ENCODE peak calls at places on chromosomes 6 and 20, in seven cellular contexts. One of them, this sample, is unnamed.

GRCh38 chr6:73375216-73375615 is 5.5 kb upstream of the OOEP start:
- DNase-seq in colonic mucosa: no peak
- DNase-seq in HFF-Myc: no peak
- DNase-seq in right lobe of liver: no peak
- DNase-seq in astrocyte: no peak
- DNase-seq in RWPE2: no peak
- DNase-seq in body of pancreas: no peak
- DNase-seq in this sample: no peak

GRCh38 chr20:11917663-11918062 is at the start of gene BTBD3:
- DNase-seq in colonic mucosa: peak
- DNase-seq in HFF-Myc: peak
- DNase-seq in right lobe of liver: peak
- DNase-seq in astrocyte: peak
- DNase-seq in RWPE2: no peak
- DNase-seq in body of pancreas: peak
- DNase-seq in this sample: peak

GRCh38 chr6:29755295-29755871 is 32.1 kb downstream of the HLA-F start:
- DNase-seq in colonic mucosa: no peak
- DNase-seq in HFF-Myc: no peak
- DNase-seq in right lobe of liver: no peak
- DNase-seq in astrocyte: no peak
- DNase-seq in RWPE2: no peak
- DNase-seq in body of pancreas: no peak
- DNase-seq in this sample: no peak

GRCh38 chr6:156647440-156647839 is 129.7 kb upstream of the ARID1B start:
- DNase-seq in colonic mucosa: no peak
- DNase-seq in HFF-Myc: no peak
- DNase-seq in right lobe of liver: no peak
- DNase-seq in astrocyte: no peak
- DNase-seq in RWPE2: no peak
- DNase-seq in body of pancreas: no peak
- DNase-seq in this sample: no peak

GRCh38 chr6:26020983-26021349 is 58.4 kb downstream of the TRIM38 start:
- DNase-seq in colonic mucosa: peak
- DNase-seq in HFF-Myc: no peak
- DNase-seq in right lobe of liver: peak
- DNase-seq in astrocyte: peak
- DNase-seq in RWPE2: peak
- DNase-seq in body of pancreas: peak
- DNase-seq in this sample: peak

GRCh38 chr20:57881466-57882405 is 171.9 kb upstream of the PMEPA1 start:
- DNase-seq in colonic mucosa: peak
- DNase-seq in HFF-Myc: peak
- DNase-seq in right lobe of liver: no peak
- DNase-seq in astrocyte: no peak
- DNase-seq in RWPE2: no peak
- DNase-seq in body of pancreas: no peak
- DNase-seq in this sample: no peak

GRCh38 chr20:48384147-48384818 is 443.5 kb downstream of the PREX1 start:
- DNase-seq in colonic mucosa: peak
- DNase-seq in HFF-Myc: no peak
- DNase-seq in right lobe of liver: no peak
- DNase-seq in astrocyte: no peak
- DNase-seq in RWPE2: no peak
- DNase-seq in body of pancreas: no peak
- DNase-seq in this sample: no peak

GRCh38 chr6:105135907-105136432 is 43.8 kb downstream of the POPDC3 start:
- DNase-seq in colonic mucosa: no peak
- DNase-seq in HFF-Myc: no peak
- DNase-seq in right lobe of liver: no peak
- DNase-seq in astrocyte: peak
- DNase-seq in RWPE2: no peak
- DNase-seq in body of pancreas: no peak
- DNase-seq in this sample: peak

GRCh38 chr20:3696745-3697587 is 15.2 kb upstream of the ADAM33 start:
- DNase-seq in colonic mucosa: no peak
- DNase-seq in HFF-Myc: no peak
- DNase-seq in right lobe of liver: no peak
- DNase-seq in astrocyte: no peak
- DNase-seq in RWPE2: no peak
- DNase-seq in body of pancreas: no peak
- DNase-seq in this sample: no peak

GRCh38 chr20:8545212-8545611 is 413.1 kb downstream of the PLCB1 start:
- DNase-seq in colonic mucosa: no peak
- DNase-seq in HFF-Myc: peak
- DNase-seq in right lobe of liver: no peak
- DNase-seq in astrocyte: peak
- DNase-seq in RWPE2: no peak
- DNase-seq in body of pancreas: no peak
- DNase-seq in this sample: peak

GRCh38 chr20:50610212-50610718 is 81.1 kb downstream of the RIPOR3 start:
- DNase-seq in colonic mucosa: no peak
- DNase-seq in HFF-Myc: no peak
- DNase-seq in right lobe of liver: no peak
- DNase-seq in astrocyte: no peak
- DNase-seq in RWPE2: no peak
- DNase-seq in body of pancreas: no peak
- DNase-seq in this sample: no peak
- TF ChIP-seq CTCF in colonic mucosa: no peak
- TF ChIP-seq CTCF in HFF-Myc: no peak
- TF ChIP-seq CTCF in right lobe of liver: peak
- TF ChIP-seq CTCF in astrocyte: no peak
- TF ChIP-seq CTCF in RWPE2: peak
- TF ChIP-seq CTCF in body of pancreas: no peak
- TF ChIP-seq CTCF in this sample: peak

DNA sequence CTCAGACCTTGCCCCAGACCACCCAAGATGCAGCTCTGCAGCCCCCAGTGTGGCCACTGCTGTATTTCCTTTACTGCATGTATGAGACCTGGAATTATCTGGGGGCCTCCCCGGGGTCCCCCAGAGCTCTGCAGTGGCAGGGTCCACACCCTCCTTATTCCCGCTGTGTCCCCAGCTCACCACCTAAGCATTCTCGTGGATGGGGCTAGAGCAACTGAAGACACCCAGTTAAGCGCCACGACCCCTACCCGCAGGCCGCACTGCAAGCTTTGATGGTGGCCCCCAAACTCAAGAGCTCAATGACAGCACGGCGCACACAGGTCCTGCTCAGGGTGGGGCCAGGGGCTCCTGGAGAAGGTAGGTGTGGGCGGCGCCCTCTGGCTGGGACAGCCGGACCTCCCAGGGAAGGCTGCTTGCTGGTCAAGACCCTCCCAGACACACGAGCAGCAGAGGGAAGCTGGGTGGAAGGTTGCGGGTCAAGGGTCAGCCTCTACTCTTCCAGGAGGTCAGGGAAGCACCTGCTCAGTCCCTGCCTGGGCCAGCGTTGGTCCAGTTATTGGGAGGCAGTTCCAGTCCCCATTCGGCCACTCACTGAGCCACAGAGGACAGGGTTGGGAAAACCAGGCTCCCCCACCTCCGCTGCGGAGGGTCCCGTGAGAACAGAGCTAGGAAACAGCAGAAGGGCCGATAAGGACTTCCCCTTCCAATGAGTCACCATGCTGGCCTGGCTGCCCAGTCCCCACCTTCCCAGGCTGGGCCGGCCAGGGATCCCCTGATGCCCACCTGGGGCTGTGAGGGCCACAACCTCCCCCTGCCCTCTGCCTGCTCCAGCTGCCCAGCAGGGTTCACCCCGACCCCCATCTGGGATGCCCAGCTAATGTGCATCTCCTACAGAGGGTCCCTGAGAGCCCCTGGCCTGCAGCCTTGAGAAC is 2.9 kb downstream of the LAMA5 start:
- DNase-seq in colonic mucosa: no peak
- DNase-seq in HFF-Myc: no peak
- DNase-seq in right lobe of liver: peak
- DNase-seq in astrocyte: no peak
- DNase-seq in RWPE2: peak
- DNase-seq in body of pancreas: peak
- DNase-seq in this sample: peak
- H3K4me3 ChIP-seq in colonic mucosa: no peak
- H3K4me3 ChIP-seq in HFF-Myc: no peak
- H3K4me3 ChIP-seq in right lobe of liver: no peak
- H3K4me3 ChIP-seq in astrocyte: no peak
- H3K4me3 ChIP-seq in RWPE2: peak
- H3K4me3 ChIP-seq in body of pancreas: no peak
- H3K4me3 ChIP-seq in this sample: no peak

GRCh38 chr6:4313044-4313686 is 177.8 kb upstream of the ECI2 start:
- DNase-seq in colonic mucosa: peak
- DNase-seq in HFF-Myc: peak
- DNase-seq in right lobe of liver: no peak
- DNase-seq in astrocyte: peak
- DNase-seq in RWPE2: peak
- DNase-seq in body of pancreas: peak
- DNase-seq in this sample: peak
- TF ChIP-seq CTCF in colonic mucosa: peak
- TF ChIP-seq CTCF in HFF-Myc: peak
- TF ChIP-seq CTCF in right lobe of liver: no peak
- TF ChIP-seq CTCF in astrocyte: peak
- TF ChIP-seq CTCF in RWPE2: peak
- TF ChIP-seq CTCF in body of pancreas: peak
- TF ChIP-seq CTCF in this sample: peak

DNA sequence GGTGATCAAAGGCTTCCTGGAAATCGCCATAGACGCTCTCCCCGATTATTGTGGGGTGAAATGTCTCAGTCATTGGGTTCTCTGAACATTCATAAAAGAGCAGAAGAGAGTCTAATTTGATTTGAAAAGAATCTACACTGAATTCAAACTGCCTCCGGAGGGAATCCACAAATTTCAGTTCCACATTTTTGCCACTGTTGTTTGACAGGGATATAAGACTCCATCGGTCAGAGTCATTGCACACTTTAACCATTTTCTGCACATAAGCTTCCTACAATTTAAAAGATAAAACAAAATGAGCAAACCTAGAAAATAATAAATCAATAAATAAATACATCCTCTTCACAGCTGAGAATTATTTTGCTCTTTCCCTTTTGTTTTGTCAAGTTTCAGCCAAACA is 2.3 kb downstream of the TENT5A start:
- DNase-seq in colonic mucosa: no peak
- DNase-seq in HFF-Myc: no peak
- DNase-seq in right lobe of liver: no peak
- DNase-seq in astrocyte: no peak
- DNase-seq in RWPE2: no peak
- DNase-seq in body of pancreas: no peak
- DNase-seq in this sample: no peak
- H3K4me3 ChIP-seq in colonic mucosa: peak
- H3K4me3 ChIP-seq in HFF-Myc: peak
- H3K4me3 ChIP-seq in right lobe of liver: peak
- H3K4me3 ChIP-seq in astrocyte: peak
- H3K4me3 ChIP-seq in RWPE2: peak
- H3K4me3 ChIP-seq in body of pancreas: peak
- H3K4me3 ChIP-seq in this sample: peak

DNA sequence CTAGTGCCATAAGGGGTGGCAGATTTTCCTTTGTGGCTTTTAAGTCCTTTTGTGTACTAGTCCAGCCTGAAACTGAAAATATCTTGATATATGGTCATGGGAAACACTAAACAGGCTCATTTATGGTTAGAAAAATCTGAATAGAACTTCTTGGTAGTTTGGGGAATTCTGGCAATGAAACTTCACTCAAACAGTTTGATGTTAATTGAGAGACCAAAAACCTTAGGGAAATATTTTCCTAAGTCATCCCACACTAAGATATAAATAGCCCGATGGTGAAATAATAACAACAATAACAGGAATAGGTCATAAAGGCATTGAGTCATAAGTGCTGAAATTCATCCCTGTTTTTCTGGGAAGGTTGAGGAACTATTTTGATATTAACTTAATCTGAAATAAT is 146.2 kb upstream of the SMLR1 start:
- DNase-seq in colonic mucosa: no peak
- DNase-seq in HFF-Myc: peak
- DNase-seq in right lobe of liver: no peak
- DNase-seq in astrocyte: peak
- DNase-seq in RWPE2: no peak
- DNase-seq in body of pancreas: no peak
- DNase-seq in this sample: peak
- TF ChIP-seq CTCF in colonic mucosa: no peak
- TF ChIP-seq CTCF in HFF-Myc: no peak
- TF ChIP-seq CTCF in right lobe of liver: no peak
- TF ChIP-seq CTCF in astrocyte: no peak
- TF ChIP-seq CTCF in RWPE2: no peak
- TF ChIP-seq CTCF in body of pancreas: no peak
- TF ChIP-seq CTCF in this sample: no peak

GRCh38 chr6:35148167-35148741 is 7.1 kb upstream of the TCP11 start:
- DNase-seq in colonic mucosa: no peak
- DNase-seq in HFF-Myc: peak
- DNase-seq in right lobe of liver: no peak
- DNase-seq in astrocyte: peak
- DNase-seq in RWPE2: no peak
- DNase-seq in body of pancreas: no peak
- DNase-seq in this sample: peak
- H3K4me3 ChIP-seq in colonic mucosa: no peak
- H3K4me3 ChIP-seq in HFF-Myc: no peak
- H3K4me3 ChIP-seq in right lobe of liver: no peak
- H3K4me3 ChIP-seq in astrocyte: peak
- H3K4me3 ChIP-seq in RWPE2: no peak
- H3K4me3 ChIP-seq in body of pancreas: no peak
- H3K4me3 ChIP-seq in this sample: no peak

GRCh38 chr20:40797425-40797824 is 108.4 kb upstream of the MAFB start:
- DNase-seq in colonic mucosa: no peak
- DNase-seq in HFF-Myc: no peak
- DNase-seq in right lobe of liver: no peak
- DNase-seq in astrocyte: no peak
- DNase-seq in RWPE2: peak
- DNase-seq in body of pancreas: no peak
- DNase-seq in this sample: peak
- TF ChIP-seq CTCF in colonic mucosa: peak
- TF ChIP-seq CTCF in HFF-Myc: peak
- TF ChIP-seq CTCF in right lobe of liver: no peak
- TF ChIP-seq CTCF in astrocyte: peak
- TF ChIP-seq CTCF in RWPE2: peak
- TF ChIP-seq CTCF in body of pancreas: peak
- TF ChIP-seq CTCF in this sample: peak

GRCh38 chr6:168209420-168209819 is 110.2 kb downstream of the DACT2 start:
- DNase-seq in colonic mucosa: no peak
- DNase-seq in HFF-Myc: no peak
- DNase-seq in right lobe of liver: no peak
- DNase-seq in astrocyte: no peak
- DNase-seq in RWPE2: no peak
- DNase-seq in body of pancreas: no peak
- DNase-seq in this sample: no peak
- H3K4me3 ChIP-seq in colonic mucosa: no peak
- H3K4me3 ChIP-seq in HFF-Myc: no peak
- H3K4me3 ChIP-seq in right lobe of liver: no peak
- H3K4me3 ChIP-seq in astrocyte: no peak
- H3K4me3 ChIP-seq in RWPE2: no peak
- H3K4me3 ChIP-seq in body of pancreas: no peak
- H3K4me3 ChIP-seq in this sample: no peak

DNA sequence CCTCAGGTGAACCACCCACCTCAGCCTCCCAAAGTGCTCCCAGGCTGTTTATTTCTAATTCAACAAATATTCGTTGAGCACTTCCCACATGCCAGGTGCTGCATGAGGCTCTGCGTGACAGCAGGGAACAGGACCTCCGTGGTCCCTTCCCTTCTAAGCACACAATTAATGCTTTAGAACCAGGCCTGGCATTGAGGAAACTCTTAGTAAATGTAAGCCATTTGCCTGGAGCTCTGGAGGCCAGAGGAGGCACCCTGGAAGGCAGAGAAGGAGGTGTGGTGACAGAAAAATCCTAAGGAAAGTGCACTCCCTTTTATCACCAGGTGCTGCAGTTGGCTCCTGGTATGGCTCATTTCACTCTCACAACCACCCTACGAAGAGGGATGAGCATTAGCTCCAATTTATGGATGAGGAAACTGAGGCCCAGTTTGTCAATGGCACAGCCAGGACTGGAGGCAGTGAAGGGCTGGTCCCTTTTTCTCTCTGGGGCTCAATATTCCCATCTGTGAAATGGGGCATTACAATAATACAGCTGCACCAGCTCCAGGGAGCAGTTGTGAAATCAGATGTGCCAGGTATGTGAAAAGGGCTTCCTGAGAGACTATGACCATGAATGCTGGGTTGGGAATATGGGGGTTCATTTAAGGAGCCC is 8.1 kb upstream of the ID1 start:
- DNase-seq in colonic mucosa: no peak
- DNase-seq in HFF-Myc: no peak
- DNase-seq in right lobe of liver: no peak
- DNase-seq in astrocyte: no peak
- DNase-seq in RWPE2: no peak
- DNase-seq in body of pancreas: no peak
- DNase-seq in this sample: no peak
- TF ChIP-seq CTCF in colonic mucosa: no peak
- TF ChIP-seq CTCF in HFF-Myc: no peak
- TF ChIP-seq CTCF in right lobe of liver: no peak
- TF ChIP-seq CTCF in astrocyte: no peak
- TF ChIP-seq CTCF in RWPE2: no peak
- TF ChIP-seq CTCF in body of pancreas: no peak
- TF ChIP-seq CTCF in this sample: no peak

This sample was measured in cardiac fibroblast.